ENCODE peak calls at places on chromosomes 12 and 14, in nine cellular contexts. One of them, this sample, is unnamed.

GRCh38 chr12:69097619-69098368 is 141.6 kb upstream of the CPSF6 start:
- DNase-seq in mucosa of gallbladder: no peak
- DNase-seq in hypothalamus: no peak
- DNase-seq in mesenchymal stem cell: no peak
- DNase-seq in iPS-NIHi11: no peak
- DNase-seq in EL: peak
- DNase-seq in testis: no peak
- DNase-seq in HT-29: no peak
- DNase-seq in mesendoderm: peak
- DNase-seq in this sample: no peak

GRCh38 chr12:5905757-5906156 is 39.3 kb downstream of the ANO2 start:
- DNase-seq in HT-29: no peak
- DNase-seq in hypothalamus: no peak
- DNase-seq in iPS-NIHi11: no peak
- DNase-seq in testis: no peak
- DNase-seq in EL: no peak
- DNase-seq in mesendoderm: no peak
- DNase-seq in mucosa of gallbladder: no peak
- DNase-seq in mesenchymal stem cell: no peak
- DNase-seq in this sample: no peak

GRCh38 chr14:22900088-22900799 is 17.2 kb downstream of the REM2 start:
- DNase-seq in hypothalamus: no peak
- DNase-seq in HT-29: peak
- DNase-seq in mesendoderm: peak
- DNase-seq in testis: peak
- DNase-seq in iPS-NIHi11: peak
- DNase-seq in mesenchymal stem cell: peak
- DNase-seq in EL: peak
- DNase-seq in mucosa of gallbladder: peak
- DNase-seq in this sample: peak

GRCh38 chr14:101595887-101596721 is 34.8 kb downstream of the DIO3 start:
- DNase-seq in testis: no peak
- DNase-seq in mesenchymal stem cell: no peak
- DNase-seq in HT-29: no peak
- DNase-seq in EL: no peak
- DNase-seq in mesendoderm: peak
- DNase-seq in mucosa of gallbladder: no peak
- DNase-seq in iPS-NIHi11: peak
- DNase-seq in hypothalamus: no peak
- DNase-seq in this sample: peak

GRCh38 chr12:46343122-46343852 is 29.3 kb downstream of the SLC38A2 start:
- DNase-seq in mesenchymal stem cell: no peak
- DNase-seq in testis: no peak
- DNase-seq in HT-29: no peak
- DNase-seq in EL: no peak
- DNase-seq in iPS-NIHi11: no peak
- DNase-seq in mesendoderm: no peak
- DNase-seq in mucosa of gallbladder: no peak
- DNase-seq in hypothalamus: no peak
- DNase-seq in this sample: no peak

GRCh38 chr14:74472590-74472989 is 20.5 kb downstream of the NPC2 start:
- DNase-seq in iPS-NIHi11: no peak
- DNase-seq in HT-29: no peak
- DNase-seq in mucosa of gallbladder: no peak
- DNase-seq in hypothalamus: no peak
- DNase-seq in mesenchymal stem cell: no peak
- DNase-seq in EL: no peak
- DNase-seq in testis: no peak
- DNase-seq in mesendoderm: no peak
- DNase-seq in this sample: no peak

GRCh38 chr14:23562822-23563472 is 4.6 kb downstream of the AP1G2 start:
- DNase-seq in mesenchymal stem cell: peak
- DNase-seq in EL: peak
- DNase-seq in iPS-NIHi11: peak
- DNase-seq in mucosa of gallbladder: no peak
- DNase-seq in HT-29: peak
- DNase-seq in testis: peak
- DNase-seq in hypothalamus: peak
- DNase-seq in mesendoderm: peak
- DNase-seq in this sample: peak

GRCh38 chr12:70576341-70577282 is 60.6 kb downstream of the PTPRB start:
- DNase-seq in testis: peak
- DNase-seq in mucosa of gallbladder: no peak
- DNase-seq in iPS-NIHi11: peak
- DNase-seq in mesendoderm: peak
- DNase-seq in HT-29: peak
- DNase-seq in hypothalamus: no peak
- DNase-seq in mesenchymal stem cell: peak
- DNase-seq in EL: peak
- DNase-seq in this sample: no peak

GRCh38 chr14:73685328-73685727 is 28.9 kb downstream of the PNMA1 start:
- DNase-seq in EL: no peak
- DNase-seq in testis: no peak
- DNase-seq in iPS-NIHi11: no peak
- DNase-seq in mesenchymal stem cell: no peak
- DNase-seq in hypothalamus: no peak
- DNase-seq in mesendoderm: no peak
- DNase-seq in mucosa of gallbladder: no peak
- DNase-seq in HT-29: no peak
- DNase-seq in this sample: no peak

GRCh38 chr12:117024961-117025480 is 74.2 kb downstream of the TESC start:
- DNase-seq in HT-29: no peak
- DNase-seq in mesenchymal stem cell: no peak
- DNase-seq in iPS-NIHi11: no peak
- DNase-seq in EL: no peak
- DNase-seq in testis: peak
- DNase-seq in hypothalamus: no peak
- DNase-seq in mesendoderm: no peak
- DNase-seq in mucosa of gallbladder: no peak
- DNase-seq in this sample: no peak

GRCh38 chr14:20652996-20653975 is 11.8 kb upstream of the OR6S1 start:
- DNase-seq in iPS-NIHi11: peak
- DNase-seq in testis: peak
- DNase-seq in EL: peak
- DNase-seq in hypothalamus: no peak
- DNase-seq in HT-29: no peak
- DNase-seq in mesenchymal stem cell: peak
- DNase-seq in mucosa of gallbladder: no peak
- DNase-seq in mesendoderm: peak
- DNase-seq in this sample: peak

GRCh38 chr12:63480186-63480585 is 188.1 kb downstream of the DPY19L2 start:
- DNase-seq in testis: no peak
- DNase-seq in hypothalamus: no peak
- DNase-seq in mesenchymal stem cell: no peak
- DNase-seq in HT-29: no peak
- DNase-seq in mesendoderm: no peak
- DNase-seq in iPS-NIHi11: no peak
- DNase-seq in EL: peak
- DNase-seq in mucosa of gallbladder: no peak
- DNase-seq in this sample: no peak

GRCh38 chr14:94499673-94500072 is 9.6 kb downstream of the SERPINA12 start:
- DNase-seq in iPS-NIHi11: no peak
- DNase-seq in mesenchymal stem cell: no peak
- DNase-seq in mucosa of gallbladder: no peak
- DNase-seq in mesendoderm: no peak
- DNase-seq in HT-29: no peak
- DNase-seq in hypothalamus: no peak
- DNase-seq in testis: no peak
- DNase-seq in EL: no peak
- DNase-seq in this sample: no peak

GRCh38 chr14:55752580-55753365 is 172.8 kb downstream of the KTN1 start:
- DNase-seq in EL: peak
- DNase-seq in hypothalamus: no peak
- DNase-seq in HT-29: peak
- DNase-seq in mesendoderm: peak
- DNase-seq in iPS-NIHi11: peak
- DNase-seq in mesenchymal stem cell: peak
- DNase-seq in mucosa of gallbladder: peak
- DNase-seq in testis: no peak
- DNase-seq in this sample: no peak

GRCh38 chr12:111417290-111417689 is 11.6 kb downstream of the SH2B3 start:
- DNase-seq in HT-29: no peak
- DNase-seq in mesenchymal stem cell: no peak
- DNase-seq in mesendoderm: no peak
- DNase-seq in iPS-NIHi11: no peak
- DNase-seq in testis: no peak
- DNase-seq in EL: no peak
- DNase-seq in mucosa of gallbladder: no peak
- DNase-seq in hypothalamus: no peak
- DNase-seq in this sample: no peak